ENCODE peak calls at places on chromosomes 6 and 20, in eight cellular contexts. Q is AG08396; L is Calu3; X is NCI-H510A treated with DMSO at 0.1 percent for 48 hours; G is fibroblast of the conjunctiva; W is SHP77 treated with DMSO at 0.1 percent for 48 hours; N is stimulated activated CD4-positive, alpha-beta T cell treated with anti-CD3 and anti-CD28 coated beads, Interleukin-12 subunit alpha, Interleukin-12 subunit beta, amount 100 ng/mL, for 4 hours; D is mesothelial cell of epicardium. P is an unnamed sample.

GRCh38 chr6:168133186-168133585 is 54.2 kb upstream of the FRMD1 start:
- DNase-seq in G (no peak), X (no peak), N (no peak), W (no peak), Q (peak), L (no peak), D (no peak), P (peak)

GRCh38 chr6:4133941-4134838 is 1.2 kb downstream of the ECI2 start:
- DNase-seq in N (peak), L (peak), W (no peak), D (no peak), Q (no peak), X (peak), G (no peak), P (peak)

GRCh38 chr6:106133040-106133439 is 46.9 kb downstream of the PRDM1 start:
- DNase-seq in N (no peak), G (no peak), Q (no peak), L (no peak), W (no peak), D (no peak), X (no peak), P (no peak)

GRCh38 chr6:143901885-143902708 is 37.8 kb downstream of the ZC2HC1B start:
- DNase-seq in D (no peak), N (no peak), Q (peak), L (no peak), X (no peak), G (no peak), W (no peak), P (peak)

GRCh38 chr20:25048519-25048952 is 9.4 kb downstream of the ACSS1 start:
- DNase-seq in N (no peak), X (no peak), D (no peak), Q (no peak), W (no peak), L (no peak), G (no peak), P (no peak)

GRCh38 chr6:3990692-3991491 is 88.0 kb downstream of the FAM217A start:
- DNase-seq in X (peak), W (no peak), N (peak), L (peak), D (peak), G (peak), Q (peak), P (peak)

GRCh38 chr20:36341331-36342020 is 35.3 kb downstream of the DLGAP4 start:
- DNase-seq in D (no peak), N (no peak), L (no peak), W (no peak), G (no peak), Q (no peak), X (no peak), P (no peak)

GRCh38 chr6:137094411-137095008 is 49.7 kb upstream of the IL20RA start:
- DNase-seq in Q (peak), L (peak), N (peak), G (peak), X (peak), W (peak), D (no peak), P (peak)

GRCh38 chr20:20237093-20237959 is 130.6 kb upstream of the INSM1 start:
- DNase-seq in L (peak), X (peak), W (no peak), N (peak), D (no peak), Q (peak), G (no peak), P (peak)

GRCh38 chr20:22354647-22355046 is 229.7 kb downstream of the FOXA2 start:
- DNase-seq in N (no peak), Q (no peak), W (no peak), G (no peak), X (no peak), L (no peak), D (no peak), P (no peak)

GRCh38 chr6:25553502-25553901 is 98.5 kb upstream of the SCGN start:
- DNase-seq in D (no peak), N (no peak), W (no peak), Q (no peak), X (no peak), G (peak), L (no peak), P (peak)

GRCh38 chr6:116595247-116595646 is 21.0 kb upstream of the RSPH4A start:
- DNase-seq in X (no peak), W (no peak), D (no peak), L (no peak), Q (no peak), N (no peak), G (no peak), P (no peak)

GRCh38 chr6:39362487-39362865 is 40.0 kb upstream of the KCNK16 start:
- DNase-seq in Q (peak), L (peak), W (peak), N (no peak), G (no peak), X (peak), D (no peak), P (peak)

GRCh38 chr20:11204926-11205768 is 531.3 kb upstream of the JAG1 start:
- DNase-seq in L (peak), X (peak), Q (peak), G (peak), N (no peak), W (peak), D (no peak), P (peak)

GRCh38 chr6:151004415-151005024 is 139.0 kb downstream of the MTHFD1L start:
- DNase-seq in G (peak), Q (peak), X (peak), N (no peak), L (peak), W (peak), D (no peak), P (peak)

GRCh38 chr6:38080349-38080748 is 260.8 kb downstream of the ZFAND3 start:
- DNase-seq in L (no peak), Q (no peak), N (no peak), D (no peak), X (no peak), G (no peak), W (no peak), P (peak)

GRCh38 chr6:14827366-14827765 is 418.5 kb upstream of the JARID2 start:
- DNase-seq in X (no peak), Q (no peak), L (no peak), W (no peak), N (no peak), G (no peak), D (no peak), P (no peak)

GRCh38 chr6:42367353-42368011 is 84.2 kb downstream of the TRERF1 start:
- DNase-seq in D (no peak), W (no peak), X (no peak), N (no peak), G (no peak), L (no peak), Q (no peak), P (peak)

GRCh38 chr6:159989882-159990480 is 21.1 kb downstream of the IGF2R start:
- DNase-seq in D (no peak), X (no peak), G (no peak), Q (no peak), W (no peak), N (no peak), L (no peak), P (peak)

GRCh38 chr6:71310261-71310660 is 21.6 kb downstream of the OGFRL1 start:
- DNase-seq in N (no peak), D (no peak), L (no peak), G (no peak), W (no peak), X (no peak), Q (no peak), P (no peak)

GRCh38 chr6:106339334-106340029 is 13.9 kb upstream of the ATG5 start:
- DNase-seq in Q (peak), D (peak), X (peak), G (peak), L (peak), N (peak), W (peak), P (peak)

GRCh38 chr20:63737940-63738686 is 1.5 kb upstream of the SLC2A4RG start:
- DNase-seq in Q (no peak), W (no peak), X (no peak), N (no peak), D (no peak), L (no peak), G (no peak), P (no peak)

GRCh38 chr6:105900120-105900937 is 185.8 kb upstream of the PRDM1 start:
- DNase-seq in W (no peak), N (no peak), D (no peak), G (peak), Q (peak), L (no peak), X (no peak), P (peak)

GRCh38 chr6:105553174-105553573 is 150.3 kb upstream of the PREP start:
- DNase-seq in D (no peak), N (no peak), L (peak), G (no peak), W (no peak), Q (no peak), X (no peak), P (no peak)

GRCh38 chr20:31560900-31561598 is 44.0 kb upstream of the ID1 start:
- DNase-seq in G (peak), D (no peak), Q (peak), N (no peak), W (no peak), L (peak), X (no peak), P (peak)

GRCh38 chr6:53701333-53702073 is 35.9 kb upstream of the KLHL31 start:
- DNase-seq in N (no peak), L (no peak), W (no peak), G (no peak), Q (no peak), D (no peak), X (no peak), P (no peak)

GRCh38 chr6:148223424-148223842 is 119.2 kb upstream of the SASH1 start:
- DNase-seq in N (no peak), D (no peak), Q (no peak), L (no peak), X (no peak), W (no peak), G (no peak), P (peak)

GRCh38 chr20:34713194-34713943 is 9.2 kb downstream of the TP53INP2 start:
- DNase-seq in L (peak), N (no peak), D (no peak), Q (peak), W (no peak), X (no peak), G (peak), P (peak)

GRCh38 chr6:128438311-128438916 is 82.0 kb downstream of the PTPRK start:
- DNase-seq in G (no peak), D (no peak), L (no peak), N (no peak), X (peak), W (no peak), Q (no peak), P (peak)